ENCODE peak calls at places on chromosome 12, in ten cellular contexts. One of them, this sample, is unnamed.

GRCh38 chr12:116508145-116509121 is 50.7 kb upstream of the MAP1LC3B2 start:
- DNase-seq in body of pancreas: no peak
- DNase-seq in WTC11: peak
- DNase-seq in tibial artery: no peak
- DNase-seq in fibroblast of villous mesenchyme: no peak
- DNase-seq in CD8-positive, alpha-beta T cell: no peak
- DNase-seq in MCF 10A: no peak
- DNase-seq in GM20000: peak
- DNase-seq in endothelial cell: peak
- DNase-seq in AG10803: no peak
- DNase-seq in this sample: no peak

GRCh38 chr12:29702972-29703371 is 80.8 kb downstream of the TMTC1 start:
- DNase-seq in body of pancreas: no peak
- DNase-seq in WTC11: no peak
- DNase-seq in tibial artery: no peak
- DNase-seq in fibroblast of villous mesenchyme: no peak
- DNase-seq in CD8-positive, alpha-beta T cell: no peak
- DNase-seq in MCF 10A: no peak
- DNase-seq in GM20000: no peak
- DNase-seq in endothelial cell: no peak
- DNase-seq in AG10803: no peak
- DNase-seq in this sample: no peak

GRCh38 chr12:108117163-108117849 is 11.8 kb upstream of the WSCD2 start:
- DNase-seq in body of pancreas: no peak
- DNase-seq in WTC11: no peak
- DNase-seq in tibial artery: no peak
- DNase-seq in fibroblast of villous mesenchyme: no peak
- DNase-seq in CD8-positive, alpha-beta T cell: no peak
- DNase-seq in MCF 10A: peak
- DNase-seq in GM20000: no peak
- DNase-seq in endothelial cell: no peak
- DNase-seq in AG10803: no peak
- DNase-seq in this sample: no peak

GRCh38 chr12:75738486-75738885 is 227.1 kb upstream of the KRR1 start:
- DNase-seq in body of pancreas: no peak
- DNase-seq in WTC11: no peak
- DNase-seq in tibial artery: no peak
- DNase-seq in fibroblast of villous mesenchyme: peak
- DNase-seq in CD8-positive, alpha-beta T cell: no peak
- DNase-seq in MCF 10A: no peak
- DNase-seq in GM20000: peak
- DNase-seq in endothelial cell: no peak
- DNase-seq in AG10803: no peak
- DNase-seq in this sample: no peak

GRCh38 chr12:117100251-117100650 is 1.0 kb upstream of the TESC start:
- DNase-seq in body of pancreas: no peak
- DNase-seq in WTC11: peak
- DNase-seq in tibial artery: no peak
- DNase-seq in fibroblast of villous mesenchyme: peak
- DNase-seq in CD8-positive, alpha-beta T cell: no peak
- DNase-seq in MCF 10A: peak
- DNase-seq in GM20000: peak
- DNase-seq in endothelial cell: no peak
- DNase-seq in AG10803: no peak
- DNase-seq in this sample: no peak

GRCh38 chr12:79433465-79434072 is 257.2 kb downstream of the PAWR start:
- DNase-seq in body of pancreas: no peak
- DNase-seq in WTC11: no peak
- DNase-seq in tibial artery: no peak
- DNase-seq in fibroblast of villous mesenchyme: peak
- DNase-seq in CD8-positive, alpha-beta T cell: no peak
- DNase-seq in MCF 10A: no peak
- DNase-seq in GM20000: no peak
- DNase-seq in endothelial cell: no peak
- DNase-seq in AG10803: peak
- DNase-seq in this sample: no peak

GRCh38 chr12:98188649-98189048 is 326.7 kb upstream of the TMPO start:
- DNase-seq in body of pancreas: no peak
- DNase-seq in WTC11: no peak
- DNase-seq in tibial artery: no peak
- DNase-seq in fibroblast of villous mesenchyme: peak
- DNase-seq in CD8-positive, alpha-beta T cell: no peak
- DNase-seq in MCF 10A: peak
- DNase-seq in GM20000: no peak
- DNase-seq in endothelial cell: no peak
- DNase-seq in AG10803: no peak
- DNase-seq in this sample: no peak

GRCh38 chr12:20305470-20305869 is 62.9 kb upstream of the PDE3A start:
- DNase-seq in body of pancreas: no peak
- DNase-seq in WTC11: no peak
- DNase-seq in tibial artery: no peak
- DNase-seq in fibroblast of villous mesenchyme: no peak
- DNase-seq in CD8-positive, alpha-beta T cell: no peak
- DNase-seq in MCF 10A: no peak
- DNase-seq in GM20000: no peak
- DNase-seq in endothelial cell: no peak
- DNase-seq in AG10803: no peak
- DNase-seq in this sample: no peak

GRCh38 chr12:68113644-68114043 is 45.9 kb downstream of the IFNG start:
- DNase-seq in body of pancreas: no peak
- DNase-seq in WTC11: peak
- DNase-seq in tibial artery: no peak
- DNase-seq in fibroblast of villous mesenchyme: no peak
- DNase-seq in CD8-positive, alpha-beta T cell: peak
- DNase-seq in MCF 10A: peak
- DNase-seq in GM20000: no peak
- DNase-seq in endothelial cell: no peak
- DNase-seq in AG10803: no peak
- DNase-seq in this sample: no peak

GRCh38 chr12:55816876-55817351 is 610 bp downstream of the SARNP start:
- DNase-seq in body of pancreas: no peak
- DNase-seq in WTC11: no peak
- DNase-seq in tibial artery: no peak
- DNase-seq in fibroblast of villous mesenchyme: peak
- DNase-seq in CD8-positive, alpha-beta T cell: no peak
- DNase-seq in MCF 10A: no peak
- DNase-seq in GM20000: no peak
- DNase-seq in endothelial cell: no peak
- DNase-seq in AG10803: no peak
- DNase-seq in this sample: no peak

GRCh38 chr12:116142936-116143882 is 134.3 kb downstream of the MED13L start:
- DNase-seq in body of pancreas: no peak
- DNase-seq in WTC11: no peak
- DNase-seq in tibial artery: no peak
- DNase-seq in fibroblast of villous mesenchyme: peak
- DNase-seq in CD8-positive, alpha-beta T cell: no peak
- DNase-seq in MCF 10A: peak
- DNase-seq in GM20000: peak
- DNase-seq in endothelial cell: no peak
- DNase-seq in AG10803: peak
- DNase-seq in this sample: no peak

GRCh38 chr12:113104953-113105510 is 30.5 kb downstream of the RASAL1 start:
- DNase-seq in body of pancreas: no peak
- DNase-seq in WTC11: no peak
- DNase-seq in tibial artery: no peak
- DNase-seq in fibroblast of villous mesenchyme: no peak
- DNase-seq in CD8-positive, alpha-beta T cell: no peak
- DNase-seq in MCF 10A: no peak
- DNase-seq in GM20000: no peak
- DNase-seq in endothelial cell: no peak
- DNase-seq in AG10803: no peak
- DNase-seq in this sample: no peak

GRCh38 chr12:113101751-113102150 is 33.8 kb downstream of the RASAL1 start:
- DNase-seq in body of pancreas: no peak
- DNase-seq in WTC11: no peak
- DNase-seq in tibial artery: no peak
- DNase-seq in fibroblast of villous mesenchyme: no peak
- DNase-seq in CD8-positive, alpha-beta T cell: no peak
- DNase-seq in MCF 10A: no peak
- DNase-seq in GM20000: no peak
- DNase-seq in endothelial cell: no peak
- DNase-seq in AG10803: no peak
- DNase-seq in this sample: no peak

GRCh38 chr12:113103756-113104450 is 31.7 kb downstream of the RASAL1 start:
- DNase-seq in body of pancreas: peak
- DNase-seq in WTC11: peak
- DNase-seq in tibial artery: no peak
- DNase-seq in fibroblast of villous mesenchyme: no peak
- DNase-seq in CD8-positive, alpha-beta T cell: peak
- DNase-seq in MCF 10A: no peak
- DNase-seq in GM20000: peak
- DNase-seq in endothelial cell: no peak
- DNase-seq in AG10803: no peak
- DNase-seq in this sample: no peak

GRCh38 chr12:113105606-113106271 is 29.8 kb downstream of the RASAL1 start:
- DNase-seq in body of pancreas: no peak
- DNase-seq in WTC11: no peak
- DNase-seq in tibial artery: no peak
- DNase-seq in fibroblast of villous mesenchyme: no peak
- DNase-seq in CD8-positive, alpha-beta T cell: no peak
- DNase-seq in MCF 10A: no peak
- DNase-seq in GM20000: no peak
- DNase-seq in endothelial cell: no peak
- DNase-seq in AG10803: no peak
- DNase-seq in this sample: no peak

DNA sequence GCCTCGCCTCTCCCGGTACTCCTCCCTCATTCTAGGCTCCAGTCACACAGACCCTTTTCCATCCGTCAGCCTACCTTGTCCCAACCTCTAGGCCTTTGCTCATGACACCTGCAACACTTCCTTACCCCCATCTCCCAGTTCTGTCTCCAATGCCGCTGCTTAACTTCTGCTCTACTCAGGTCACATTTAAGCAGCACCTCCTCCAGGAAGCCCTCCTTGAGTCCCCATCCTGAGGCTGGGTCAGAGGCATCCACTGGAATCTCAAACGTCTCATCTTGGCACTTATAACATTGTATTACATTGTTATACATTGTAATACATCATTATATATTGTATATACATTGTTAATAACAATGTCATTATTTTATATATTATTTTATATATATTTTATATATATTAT is 32.8 kb downstream of the RASAL1 start:
- DNase-seq in body of pancreas: no peak
- DNase-seq in WTC11: no peak
- DNase-seq in tibial artery: no peak
- DNase-seq in fibroblast of villous mesenchyme: no peak
- DNase-seq in CD8-positive, alpha-beta T cell: no peak
- DNase-seq in MCF 10A: no peak
- DNase-seq in GM20000: no peak
- DNase-seq in endothelial cell: no peak
- DNase-seq in AG10803: no peak
- DNase-seq in this sample: no peak
- TF ChIP-seq CTCF in body of pancreas: no peak
- TF ChIP-seq CTCF in WTC11: no peak
- TF ChIP-seq CTCF in tibial artery: no peak
- TF ChIP-seq CTCF in fibroblast of villous mesenchyme: no peak
- TF ChIP-seq CTCF in CD8-positive, alpha-beta T cell: no peak
- TF ChIP-seq CTCF in MCF 10A: no peak
- TF ChIP-seq CTCF in GM20000: no peak
- TF ChIP-seq CTCF in endothelial cell: no peak
- TF ChIP-seq CTCF in AG10803: no peak
- TF ChIP-seq CTCF in this sample: no peak

GRCh38 chr12:58540480-58541299 is 379.6 kb downstream of the LRIG3 start:
- DNase-seq in body of pancreas: peak
- DNase-seq in WTC11: peak
- DNase-seq in tibial artery: peak
- DNase-seq in fibroblast of villous mesenchyme: peak
- DNase-seq in CD8-positive, alpha-beta T cell: no peak
- DNase-seq in MCF 10A: peak
- DNase-seq in GM20000: peak
- DNase-seq in endothelial cell: peak
- DNase-seq in AG10803: peak
- DNase-seq in this sample: no peak
- TF ChIP-seq CTCF in body of pancreas: peak
- TF ChIP-seq CTCF in WTC11: peak
- TF ChIP-seq CTCF in tibial artery: peak
- TF ChIP-seq CTCF in fibroblast of villous mesenchyme: peak
- TF ChIP-seq CTCF in CD8-positive, alpha-beta T cell: no peak
- TF ChIP-seq CTCF in MCF 10A: peak
- TF ChIP-seq CTCF in GM20000: peak
- TF ChIP-seq CTCF in endothelial cell: peak
- TF ChIP-seq CTCF in AG10803: peak
- TF ChIP-seq CTCF in this sample: peak

DNA sequence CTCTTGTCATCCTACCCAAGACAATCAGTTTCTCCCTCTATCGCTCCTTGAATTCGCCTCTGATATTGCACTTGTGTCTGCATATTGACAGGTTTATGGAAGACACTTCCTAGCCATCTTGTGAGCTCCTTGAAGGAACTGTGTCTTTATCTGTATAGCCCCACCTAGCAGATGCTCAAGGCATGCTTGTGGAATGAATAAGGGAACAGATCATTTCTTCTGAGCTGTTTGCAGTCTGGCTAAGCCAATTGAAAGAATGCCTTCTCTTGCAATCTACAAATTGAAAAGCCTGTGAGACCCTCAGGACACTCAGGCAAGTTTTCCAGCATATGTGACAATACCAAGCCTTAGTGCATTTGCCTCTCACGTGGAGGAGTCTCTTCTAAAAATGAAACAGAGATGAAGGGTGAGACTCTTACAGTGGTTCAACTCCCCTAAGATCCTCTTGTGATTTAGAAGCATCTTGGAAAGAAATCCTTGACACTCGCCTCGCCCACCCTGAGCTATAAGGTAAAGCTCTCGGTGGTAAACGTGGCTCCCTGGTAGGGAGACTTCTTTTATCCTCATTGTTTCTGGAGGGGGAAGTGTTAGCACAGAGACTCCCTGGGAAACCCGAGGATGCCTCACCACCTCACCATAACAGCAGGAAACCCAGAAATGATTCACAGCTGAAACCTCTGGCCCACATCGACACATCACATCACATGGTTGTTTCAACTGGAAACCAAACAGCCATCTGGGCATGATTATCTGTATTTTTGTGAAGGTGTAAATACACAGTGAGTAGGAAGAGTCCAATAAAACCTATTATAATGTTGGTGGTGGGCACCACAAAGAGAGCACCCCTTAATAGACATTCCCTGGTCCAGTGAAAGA is 112.3 kb upstream of the BCL2L14 start:
- DNase-seq in body of pancreas: no peak
- DNase-seq in WTC11: no peak
- DNase-seq in tibial artery: no peak
- DNase-seq in fibroblast of villous mesenchyme: peak
- DNase-seq in CD8-positive, alpha-beta T cell: no peak
- DNase-seq in MCF 10A: peak
- DNase-seq in GM20000: peak
- DNase-seq in endothelial cell: no peak
- DNase-seq in AG10803: peak
- DNase-seq in this sample: peak
- TF ChIP-seq CTCF in body of pancreas: no peak
- TF ChIP-seq CTCF in WTC11: no peak
- TF ChIP-seq CTCF in tibial artery: no peak
- TF ChIP-seq CTCF in fibroblast of villous mesenchyme: peak
- TF ChIP-seq CTCF in CD8-positive, alpha-beta T cell: no peak
- TF ChIP-seq CTCF in MCF 10A: no peak
- TF ChIP-seq CTCF in GM20000: no peak
- TF ChIP-seq CTCF in endothelial cell: no peak
- TF ChIP-seq CTCF in AG10803: peak
- TF ChIP-seq CTCF in this sample: peak

DNA sequence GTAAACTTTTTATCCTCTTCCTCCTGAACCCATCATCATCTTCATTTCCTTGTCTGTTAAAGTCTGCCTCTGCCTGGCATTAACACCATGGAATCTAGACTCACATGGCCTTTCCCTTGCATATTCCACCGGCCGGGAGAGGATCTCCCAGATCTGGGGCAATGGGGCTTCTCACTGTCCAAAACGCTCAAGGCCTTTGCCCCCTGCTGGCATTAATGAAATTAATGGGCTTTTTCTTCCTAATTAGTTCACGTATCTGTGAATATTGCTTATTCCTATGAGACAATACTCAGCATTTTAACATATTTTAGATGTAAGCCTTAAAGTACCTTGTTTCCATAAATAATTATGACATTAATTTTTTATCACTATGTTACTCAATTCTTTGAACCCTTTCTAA is 42.9 kb upstream of the CAPRIN2 start:
- DNase-seq in body of pancreas: no peak
- DNase-seq in WTC11: no peak
- DNase-seq in tibial artery: no peak
- DNase-seq in fibroblast of villous mesenchyme: peak
- DNase-seq in CD8-positive, alpha-beta T cell: no peak
- DNase-seq in MCF 10A: peak
- DNase-seq in GM20000: no peak
- DNase-seq in endothelial cell: no peak
- DNase-seq in AG10803: no peak
- DNase-seq in this sample: no peak
- TF ChIP-seq CTCF in body of pancreas: no peak
- TF ChIP-seq CTCF in WTC11: no peak
- TF ChIP-seq CTCF in tibial artery: no peak
- TF ChIP-seq CTCF in fibroblast of villous mesenchyme: peak
- TF ChIP-seq CTCF in CD8-positive, alpha-beta T cell: no peak
- TF ChIP-seq CTCF in MCF 10A: no peak
- TF ChIP-seq CTCF in GM20000: no peak
- TF ChIP-seq CTCF in endothelial cell: peak
- TF ChIP-seq CTCF in AG10803: peak
- TF ChIP-seq CTCF in this sample: peak

This sample was measured in epithelial cell of proximal tubule.